ENCODE peak calls at places on chromosome 18, in ten cellular contexts. Q is transverse colon, S is tibial artery, M is psoas muscle, X is endodermal cell, V is fibroblast of lung, G is PC-3, E is ovary, I is right lobe of liver, F is body of pancreas. T is an unnamed sample. For H3K4me1, the result is how much of the 10 kb centered on the place peaks cover.

GRCh38 chr18:2348003-2348402 is 223.3 kb downstream of the METTL4 start:
- DNase-seq in S (no peak), V (no peak), E (no peak), Q (no peak), F (no peak), X (no peak), I (no peak), M (no peak), G (no peak), T (no peak)

GRCh38 chr18:12252061-12252460 is 2.1 kb upstream of the CIDEA start:
- DNase-seq in S (no peak), G (no peak), Q (no peak), E (no peak), M (no peak), X (no peak), V (no peak), I (no peak), F (no peak), T (no peak)

GRCh38 chr18:76306685-76307292 is 188.3 kb downstream of the ZNF516 start:
- DNase-seq in Q (no peak), E (no peak), X (peak), V (no peak), F (no peak), I (no peak), G (no peak), M (no peak), S (no peak), T (no peak)

GRCh38 chr18:66495844-66496243 is 108.0 kb downstream of the CDH19 start:
- DNase-seq in G (peak), M (peak), S (no peak), V (peak), X (peak), E (no peak), Q (peak), I (peak), F (peak), T (no peak)

GRCh38 chr18:70522183-70522582 is 233.3 kb downstream of the SOCS6 start:
- DNase-seq in Q (no peak), S (no peak), X (no peak), M (no peak), E (no peak), F (no peak), G (no peak), I (no peak), V (no peak), T (no peak)

GRCh38 chr18:78595924-78596573 is 383.6 kb upstream of the SALL3 start:
- DNase-seq in E (no peak), G (no peak), Q (no peak), S (no peak), I (no peak), F (no peak), V (no peak), X (no peak), M (no peak), T (no peak)

GRCh38 chr18:34837769-34838194 is 127.7 kb downstream of the DTNA start:
- DNase-seq in G (no peak), S (no peak), X (no peak), F (no peak), E (peak), M (no peak), Q (no peak), V (peak), I (no peak), T (no peak)

GRCh38 chr18:906416-907170 is 1.9 kb downstream of the ADCYAP1 start:
- DNase-seq in I (no peak), F (no peak), V (no peak), X (peak), M (no peak), G (no peak), E (no peak), Q (no peak), S (no peak), T (no peak)

GRCh38 chr18:1270081-1270480 is 365.4 kb downstream of the ADCYAP1 start:
- DNase-seq in I (no peak), X (no peak), G (peak), F (peak), Q (no peak), S (no peak), M (no peak), E (no peak), V (no peak), T (no peak)

GRCh38 chr18:29361843-29362242 is 1184.9 kb upstream of the CDH2 start:
- DNase-seq in X (peak), Q (no peak), I (no peak), F (no peak), S (no peak), M (no peak), E (no peak), V (no peak), G (no peak), T (no peak)

GRCh38 chr18:267380-267687 is 513 bp downstream of the THOC1 start:
- DNase-seq in M (no peak), E (peak), V (no peak), Q (no peak), X (no peak), G (no peak), S (no peak), I (no peak), F (no peak), T (no peak)

GRCh38 chr18:55334875-55335274 is 253.1 kb downstream of the TCF4 start:
- DNase-seq in G (no peak), F (no peak), I (no peak), V (no peak), S (peak), M (no peak), Q (peak), E (no peak), X (no peak), T (no peak)

GRCh38 chr18:35933982-35934381 is 38.5 kb upstream of the RMP24 start:
- DNase-seq in I (no peak), F (no peak), V (no peak), E (no peak), S (no peak), Q (no peak), G (peak), M (no peak), X (no peak), T (no peak)

GRCh38 chr18:63205791-63206252 is 113.7 kb downstream of the BCL2 start:
- DNase-seq in M (no peak), V (no peak), Q (no peak), S (no peak), I (no peak), G (no peak), E (no peak), X (no peak), F (no peak), T (no peak)

GRCh38 chr18:3793545-3793944 is 343.6 kb downstream of the TGIF1 start:
- DNase-seq in G (no peak), F (no peak), I (no peak), V (peak), M (no peak), X (no peak), E (no peak), Q (no peak), S (no peak), T (no peak)

GRCh38 chr18:41923495-41923894 is 31.5 kb upstream of the PIK3C3 start:
- DNase-seq in E (no peak), I (no peak), X (no peak), M (no peak), G (no peak), Q (no peak), F (no peak), V (no peak), S (no peak), T (no peak)

GRCh38 chr18:73945130-73945792 is 202.4 kb downstream of the FBXO15 start:
- DNase-seq in Q (no peak), X (no peak), V (peak), G (peak), I (no peak), E (no peak), F (no peak), S (no peak), M (no peak), T (no peak)

GRCh38 chr18:8627540-8627939 is 18.3 kb downstream of the RAB12 start:
- DNase-seq in X (no peak), F (no peak), M (no peak), I (no peak), V (no peak), Q (no peak), E (no peak), G (no peak), S (no peak), T (no peak)
- H3K4me1 ChIP-seq in X (under half), F (under half), M (half or more), I (under half), V (under half), Q (under half), E (under half), G (under half), S (half or more), T (under half)

DNA sequence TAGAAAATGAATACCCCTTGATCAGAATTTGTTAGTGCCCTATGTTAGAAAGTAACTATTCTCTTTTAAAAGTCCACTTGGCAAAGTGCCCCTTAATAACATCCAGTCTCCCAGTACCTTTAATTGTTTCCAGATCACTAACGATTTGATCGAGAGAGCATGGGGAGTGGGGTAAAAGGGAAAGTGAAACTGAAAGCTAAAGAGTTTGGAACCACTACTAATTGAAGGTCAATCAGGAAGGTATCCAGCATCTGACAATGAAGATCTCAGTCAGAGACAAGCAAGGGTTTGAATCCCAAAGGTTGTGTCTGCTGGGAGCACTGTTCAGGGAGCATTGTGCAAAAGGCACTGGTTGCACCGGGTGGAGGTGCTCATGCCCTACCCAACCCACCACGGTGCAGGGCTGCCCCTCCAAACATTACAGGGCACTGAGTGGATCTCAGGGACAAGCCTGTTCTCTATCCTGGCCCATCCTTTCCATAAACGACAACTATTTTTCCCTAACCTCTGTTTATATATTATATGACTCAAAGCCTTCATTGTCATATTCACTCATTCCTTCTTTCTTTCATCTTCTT is 14.6 kb upstream of the RIT2 start:
- DNase-seq in V (peak), Q (no peak), I (no peak), X (no peak), E (no peak), S (no peak), F (no peak), M (no peak), G (no peak), T (no peak)
- H3K27ac ChIP-seq in V (no peak), Q (no peak), I (no peak), X (no peak), E (no peak), S (no peak), F (no peak), M (no peak), G (no peak), T (no peak)

DNA sequence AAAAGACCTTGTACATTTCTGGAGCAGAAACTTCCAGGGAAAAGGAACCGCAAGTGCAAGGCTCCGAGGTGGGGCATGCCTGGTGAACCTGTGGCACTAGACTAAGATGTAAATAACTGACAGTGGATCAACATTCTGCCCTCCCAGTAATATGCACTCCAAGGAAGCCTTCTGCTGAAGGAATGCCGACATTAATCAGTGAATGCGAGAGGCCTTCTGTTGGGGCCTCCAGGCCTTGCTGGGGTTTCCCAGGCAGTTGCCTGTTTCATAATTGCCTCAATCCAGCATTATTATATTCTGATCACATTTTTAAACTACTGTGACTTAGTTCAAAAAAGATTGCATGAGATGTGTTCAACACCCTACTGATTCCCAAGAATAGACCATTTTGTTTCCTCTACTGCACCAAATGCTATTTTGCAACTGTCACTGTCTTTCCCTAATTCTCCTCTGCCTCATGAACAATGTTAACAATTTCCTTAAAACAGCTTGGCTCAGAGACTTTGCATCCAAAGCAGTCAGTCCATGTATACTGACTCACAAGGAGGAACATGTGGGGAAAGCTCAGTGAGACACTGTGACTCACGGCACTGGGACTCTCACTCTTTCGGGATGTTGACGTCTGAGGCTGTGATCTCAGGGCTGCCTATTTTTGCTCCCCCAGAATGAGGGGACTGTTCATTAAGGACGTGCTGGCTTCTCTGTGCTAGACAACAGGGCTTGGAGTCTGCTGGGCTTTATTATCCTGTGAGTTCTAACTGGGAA is 10.5 kb upstream of the DSG2 start:
- DNase-seq in E (peak), Q (no peak), F (no peak), V (peak), S (no peak), I (no peak), M (no peak), X (no peak), G (peak), T (no peak)
- H3K4me1 ChIP-seq in E (under half), Q (under half), F (under half), V (under half), S (under half), I (under half), M (under half), X (under half), G (under half), T (under half)

GRCh38 chr18:6724331-6724730 is 5.2 kb upstream of the ARHGAP28 start:
- DNase-seq in Q (no peak), V (no peak), X (no peak), M (no peak), F (no peak), E (no peak), I (no peak), G (no peak), S (no peak), T (no peak)

GRCh38 chr18:6728809-6729246 is 688 bp upstream of the ARHGAP28 start:
- DNase-seq in S (no peak), V (no peak), E (no peak), G (no peak), F (no peak), I (no peak), M (no peak), Q (no peak), X (no peak), T (no peak)

GRCh38 chr18:6729247-6730091 is at the start of gene ARHGAP28:
- DNase-seq in S (peak), X (peak), G (peak), V (peak), F (peak), M (peak), I (peak), E (peak), Q (peak), T (no peak)

GRCh38 chr18:6731197-6731596 is 1.7 kb downstream of the ARHGAP28 start:
- DNase-seq in F (peak), S (no peak), X (no peak), V (peak), Q (no peak), I (no peak), E (no peak), M (no peak), G (peak), T (no peak)

GRCh38 chr18:6728318-6728717 is 1.2 kb upstream of the ARHGAP28 start:
- DNase-seq in S (no peak), G (no peak), E (no peak), M (no peak), V (no peak), F (no peak), I (no peak), Q (no peak), X (no peak), T (no peak)
- H3K27ac ChIP-seq in S (no peak), G (peak), E (peak), M (peak), V (no peak), F (peak), I (no peak), Q (peak), X (no peak), T (no peak)

DNA sequence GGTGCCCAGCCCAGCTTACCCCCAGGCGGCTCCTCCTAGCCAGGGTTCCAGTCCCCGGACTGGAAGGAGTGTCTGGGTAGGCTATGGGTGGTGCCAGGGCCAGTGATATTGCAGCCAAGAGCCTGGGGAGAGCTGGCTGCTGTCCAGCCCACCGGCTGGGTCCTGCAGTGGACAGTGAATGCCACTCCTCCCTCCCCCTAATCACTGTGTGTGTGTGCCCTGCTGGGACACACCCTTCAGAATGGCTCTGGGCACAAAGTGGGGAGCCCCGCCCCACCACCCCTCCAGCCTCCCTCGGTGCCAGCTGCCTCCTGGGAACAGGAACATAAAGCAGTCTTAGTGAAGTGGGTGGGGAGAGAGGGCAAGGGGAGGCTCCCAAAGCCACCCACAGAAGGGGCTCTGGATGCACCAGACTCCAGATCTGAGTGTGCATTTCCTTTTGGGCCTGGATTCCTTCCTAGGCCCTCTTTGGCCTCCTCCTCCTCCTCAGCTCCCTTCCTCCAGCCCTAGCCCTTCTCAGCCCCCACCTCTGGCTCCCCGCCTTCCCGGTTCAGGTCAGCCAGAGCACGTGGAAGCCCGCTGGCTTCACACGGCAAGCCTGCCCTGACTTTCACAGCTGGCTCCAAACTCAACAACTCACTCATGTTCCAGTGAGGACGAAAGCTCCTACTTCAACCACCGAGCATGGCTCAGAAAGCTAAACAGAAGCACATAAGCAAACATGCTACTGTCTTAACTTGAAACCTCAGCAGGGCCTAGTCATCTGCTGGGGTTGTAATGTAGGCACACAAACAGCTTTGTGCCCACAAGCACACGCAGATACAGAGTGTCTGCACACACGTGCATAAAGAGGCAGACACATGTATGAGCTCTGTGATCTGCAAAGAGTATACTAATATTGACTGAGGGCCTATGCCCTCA is 209.2 kb upstream of the SMAD2 start:
- DNase-seq in X (no peak), I (peak), V (no peak), F (peak), E (peak), G (peak), M (no peak), S (no peak), Q (peak), T (no peak)
- H3K4me1 ChIP-seq in X (under half), I (under half), V (under half), F (half or more), E (under half), G (under half), M (under half), S (under half), Q (under half), T (under half)

T was measured in CD8-positive, alpha-beta memory T cell.